ENCODE peak calls at places on chromosomes 6 and 20, in nine cellular contexts. Y is body of pancreas, K is pancreas, L is heart right ventricle, X is left ventricle myocardium inferior, M is right lobe of liver, T is cardiac muscle cell, C is hepatocyte, O is HCT116. N is an unnamed sample. For H3K36me3, the result is how much of the 10 kb centered on the place peaks cover.

GRCh38 chr6:55825402-55826051 is 49.9 kb downstream of the BMP5 start:
- DNase-seq in Y (no peak), K (no peak), L (peak), X (no peak), M (no peak), T (peak), C (peak), O (no peak), N (no peak)

GRCh38 chr20:19849341-19850189 is 91.5 kb downstream of the RIN2 start:
- DNase-seq in Y (no peak), K (no peak), L (peak), X (no peak), M (no peak), T (peak), C (peak), O (no peak), N (no peak)

GRCh38 chr6:100185615-100186014 is 191.6 kb upstream of the MCHR2 start:
- DNase-seq in Y (no peak), K (no peak), L (no peak), X (no peak), M (no peak), T (no peak), C (no peak), O (no peak), N (no peak)

GRCh38 chr6:72709436-72709835 is 87.6 kb downstream of the KCNQ5 start:
- DNase-seq in Y (no peak), K (no peak), L (no peak), X (no peak), M (no peak), T (no peak), C (no peak), O (no peak), N (no peak)

GRCh38 chr6:158377866-158378265 is 65.6 kb downstream of the TULP4 start:
- DNase-seq in Y (no peak), K (no peak), L (no peak), X (no peak), M (no peak), T (no peak), C (peak), O (no peak), N (no peak)

GRCh38 chr6:148328876-148329567 is 13.6 kb upstream of the SASH1 start:
- DNase-seq in Y (no peak), K (no peak), L (no peak), X (no peak), M (no peak), T (no peak), C (no peak), O (no peak), N (no peak)

GRCh38 chr6:37713529-37714119 is 15.9 kb upstream of the MDGA1 start:
- DNase-seq in Y (no peak), K (no peak), L (no peak), X (no peak), M (no peak), T (peak), C (no peak), O (no peak), N (no peak)

GRCh38 chr20:47735412-47736400 is 49.6 kb downstream of the SULF2 start:
- DNase-seq in Y (no peak), K (peak), L (peak), X (peak), M (peak), T (peak), C (no peak), O (no peak), N (no peak)

GRCh38 chr6:98777762-98778161 is 56.6 kb upstream of the POU3F2 start:
- DNase-seq in Y (no peak), K (no peak), L (no peak), X (no peak), M (no peak), T (no peak), C (no peak), O (no peak), N (peak)

GRCh38 chr20:61868466-61869090 is 197.1 kb downstream of the TAF4 start:
- DNase-seq in Y (no peak), K (no peak), L (no peak), X (no peak), M (no peak), T (no peak), C (no peak), O (no peak), N (no peak)

GRCh38 chr20:47993817-47994216 is 208.5 kb upstream of the SULF2 start:
- DNase-seq in Y (no peak), K (no peak), L (no peak), X (no peak), M (no peak), T (no peak), C (no peak), O (no peak), N (no peak)

GRCh38 chr6:135014353-135014832 is 40.2 kb downstream of the HBS1L start:
- DNase-seq in Y (no peak), K (no peak), L (no peak), X (no peak), M (no peak), T (no peak), C (no peak), O (no peak), N (peak)

GRCh38 chr6:141077355-141078333 is 1055.1 kb upstream of the GJE1 start:
- DNase-seq in Y (no peak), K (no peak), L (no peak), X (no peak), M (no peak), T (peak), C (peak), O (peak), N (no peak)
- TF ChIP-seq CTCF in Y (no peak), K (no peak), L (no peak), X (peak), M (peak), T (peak), C (peak), O (peak), N (peak)

GRCh38 chr20:60304931-60305330 is 346.7 kb downstream of the CDH26 start:
- DNase-seq in Y (no peak), K (no peak), L (no peak), X (no peak), M (no peak), T (no peak), C (no peak), O (no peak), N (no peak)

GRCh38 chr20:60304026-60304590 is 345.9 kb downstream of the CDH26 start:
- DNase-seq in Y (no peak), K (no peak), L (no peak), X (no peak), M (no peak), T (no peak), C (no peak), O (no peak), N (no peak)

GRCh38 chr20:60306105-60306504 is 347.9 kb downstream of the CDH26 start:
- DNase-seq in Y (no peak), K (no peak), L (no peak), X (no peak), M (no peak), T (no peak), C (no peak), O (no peak), N (no peak)

GRCh38 chr20:60302875-60303274 is 344.7 kb downstream of the CDH26 start:
- DNase-seq in Y (no peak), K (no peak), L (no peak), X (no peak), M (no peak), T (no peak), C (no peak), O (no peak), N (no peak)

DNA sequence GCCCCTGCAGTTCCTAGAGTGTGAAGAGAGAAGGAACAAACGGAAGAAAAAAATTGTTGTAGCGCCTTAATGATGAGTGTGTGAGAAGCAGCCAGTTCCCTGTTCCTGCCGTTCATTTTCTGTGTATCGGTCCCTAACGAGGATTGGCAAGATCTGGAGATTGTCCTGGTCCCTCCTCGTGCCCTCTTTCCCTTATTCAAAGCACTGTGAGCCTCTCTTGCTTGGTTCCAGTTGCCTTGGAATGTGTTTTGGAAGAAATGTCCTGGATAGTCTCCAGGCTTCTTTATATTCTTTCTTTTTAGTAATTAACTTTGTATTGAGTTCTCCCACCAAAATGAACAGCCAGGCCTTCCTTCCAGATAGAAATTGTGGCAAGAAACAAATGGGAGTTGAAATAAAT is 348.3 kb downstream of the CDH26 start:
- DNase-seq in Y (no peak), K (no peak), L (no peak), X (no peak), M (no peak), T (no peak), C (no peak), O (no peak), N (no peak)
- H3K36me3 ChIP-seq in Y (under half), K (under half), L (under half), X (under half), M (under half), T (under half), C (under half), O (under half), N (under half)

DNA sequence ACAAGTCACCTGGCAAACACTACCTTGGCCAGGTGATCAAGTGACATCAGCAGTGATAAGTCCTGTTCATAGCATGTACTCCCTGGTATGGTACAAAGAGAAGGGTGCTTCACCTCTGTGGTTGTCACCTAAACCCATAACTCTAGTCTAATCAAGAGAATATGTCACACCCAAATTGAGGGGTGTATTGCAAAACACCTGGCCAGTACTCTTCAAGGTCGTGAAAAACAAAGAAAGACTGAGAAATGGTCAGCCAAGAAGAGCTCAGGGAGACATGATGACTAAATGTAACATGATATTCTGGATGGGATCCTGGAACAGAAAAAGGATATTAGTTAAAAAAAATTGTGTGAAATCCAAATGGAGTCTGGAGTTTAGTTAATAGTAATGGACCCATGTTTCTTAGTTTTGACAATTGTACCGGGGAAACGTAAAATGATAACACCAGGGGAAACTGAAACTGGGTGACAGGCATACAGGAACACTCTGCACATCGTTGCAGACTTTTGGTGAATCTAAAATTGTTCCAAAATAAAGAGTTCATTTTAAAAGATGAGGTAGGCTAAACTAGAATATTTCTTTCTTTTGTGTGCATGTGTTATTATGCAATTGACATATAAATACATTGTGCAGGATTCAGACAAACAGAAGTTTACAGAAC is 262.0 kb downstream of the CDC5L start:
- DNase-seq in Y (no peak), K (no peak), L (no peak), X (no peak), M (no peak), T (peak), C (no peak), O (no peak), N (no peak)
- H3K4me3 ChIP-seq in Y (no peak), K (no peak), L (no peak), X (no peak), M (no peak), T (no peak), C (no peak), O (no peak), N (no peak)

DNA sequence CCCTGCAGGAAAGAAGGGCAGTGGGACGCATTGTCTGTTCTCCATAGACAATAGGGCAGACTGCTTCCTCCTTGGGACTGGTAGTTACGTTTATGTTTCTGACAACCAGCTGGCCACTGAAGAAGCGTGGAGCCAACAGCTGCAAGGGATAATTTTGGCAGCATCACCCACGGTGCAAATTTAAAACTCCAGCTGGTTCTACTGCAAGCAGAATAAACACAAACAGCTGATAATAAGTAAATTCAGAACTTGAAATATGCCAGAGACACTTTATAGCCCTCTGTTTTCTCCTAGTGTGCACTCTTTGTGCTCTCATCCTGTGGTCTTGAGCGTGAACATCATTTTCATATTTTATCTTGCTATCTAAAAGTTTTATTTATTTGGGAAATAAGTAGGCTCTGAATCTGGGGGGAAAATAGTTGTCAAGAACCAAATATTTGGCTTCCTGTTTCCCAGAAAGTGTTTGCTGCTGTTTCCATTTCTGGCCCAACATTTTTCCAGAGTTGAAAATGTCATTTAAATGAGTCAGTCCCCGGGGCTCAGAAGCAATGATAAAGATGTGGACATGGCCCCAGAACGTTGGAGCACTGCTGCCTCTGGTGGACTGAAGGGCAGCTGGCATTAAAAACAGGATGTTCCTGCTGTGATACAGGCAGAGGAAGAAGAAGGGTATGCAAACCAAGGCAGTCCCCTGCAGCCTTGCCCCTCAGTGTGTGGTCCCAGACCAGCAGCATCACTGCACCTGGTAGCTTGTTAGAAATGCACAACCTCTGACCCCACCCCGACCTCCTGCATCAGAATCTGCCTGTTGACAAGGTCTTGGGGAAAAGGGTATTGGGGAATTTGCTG is 12.5 kb upstream of the THBD start:
- DNase-seq in Y (peak), K (no peak), L (peak), X (peak), M (no peak), T (peak), C (peak), O (no peak), N (no peak)
- TF ChIP-seq CTCF in Y (no peak), K (peak), L (peak), X (peak), M (peak), T (peak), C (peak), O (peak), N (peak)

GRCh38 chr20:31790401-31790800 is 28.8 kb upstream of the MYLK2 start:
- DNase-seq in Y (no peak), K (no peak), L (no peak), X (no peak), M (no peak), T (peak), C (no peak), O (no peak), N (no peak)

GRCh38 chr20:31785089-31785488 is 34.1 kb upstream of the MYLK2 start:
- DNase-seq in Y (no peak), K (no peak), L (no peak), X (no peak), M (no peak), T (no peak), C (no peak), O (no peak), N (no peak)

GRCh38 chr20:31788578-31788977 is 30.6 kb upstream of the MYLK2 start:
- DNase-seq in Y (no peak), K (no peak), L (no peak), X (no peak), M (no peak), T (no peak), C (no peak), O (no peak), N (no peak)
- H3K36me3 ChIP-seq in Y (under half), K (under half), L (under half), X (under half), M (under half), T (under half), C (under half), O (half or more), N (under half)